ENCODE peak calls at places on chromosome 22, in ten cellular contexts. S is prostate gland; T is CD8-positive, alpha-beta T cell; Z is activated B cell treated with CpG ODN at 0.5 μM for 24 hours; R is AG10803; A is B cell; H is neural progenitor cell; O is cardiac fibroblast; I is BJ; W is body of pancreas. F is an unnamed sample.

GRCh38 chr22:46842606-46843005 is 80.2 kb downstream of the TBC1D22A start:
- DNase-seq in S (peak; percentile 75), T (no peak), Z (no peak), R (no peak), A (no peak), H (no peak), O (no peak), I (no peak), W (no peak), F (no peak)

GRCh38 chr22:27461470-27461869 is 340.1 kb downstream of the MN1 start:
- DNase-seq in S (no peak), T (no peak), Z (no peak), R (peak; percentile 99), A (no peak), H (peak; percentile 90), O (peak; percentile 75), I (peak; percentile 84), W (peak; percentile 21), F (no peak)

GRCh38 chr22:38953577-38954413 is 3.6 kb upstream of the APOBEC3A start:
- DNase-seq in S (no peak), T (no peak), Z (no peak), R (peak; percentile 6), A (no peak), H (no peak), O (no peak), I (no peak), W (no peak), F (no peak)

GRCh38 chr22:39152511-39153219 is at the start of gene CBX7:
- DNase-seq in S (peak; percentile 93), T (peak; percentile 87), Z (peak; percentile 94), R (peak; percentile 84), A (peak; percentile 92), H (peak; percentile 91), O (peak; percentile 88), I (no peak), W (peak; percentile 95), F (peak; percentile 74)

GRCh38 chr22:47298017-47298820 is 535.8 kb downstream of the TBC1D22A start:
- DNase-seq in S (no peak), T (no peak), Z (no peak), R (no peak), A (no peak), H (no peak), O (peak; percentile 7), I (no peak), W (no peak), F (peak; percentile 14)

GRCh38 chr22:31947296-31947695 is 3.0 kb downstream of the YWHAH start:
- DNase-seq in S (no peak), T (peak; percentile 44), Z (no peak), R (no peak), A (no peak), H (no peak), O (peak; percentile 51), I (no peak), W (no peak), F (no peak)

GRCh38 chr22:23769321-23769965 is 1.7 kb upstream of the CHCHD10 start:
- DNase-seq in S (no peak), T (no peak), Z (no peak), R (no peak), A (no peak), H (no peak), O (no peak), I (no peak), W (no peak), F (no peak)

GRCh38 chr22:18024276-18024939 is at the start of gene MICAL3:
- DNase-seq in S (peak; percentile 57), T (peak; percentile 56), Z (peak; percentile 83), R (peak; percentile 68), A (peak; percentile 71), H (peak; percentile 82), O (peak; percentile 65), I (no peak), W (peak; percentile 66), F (peak; percentile 78)

DNA sequence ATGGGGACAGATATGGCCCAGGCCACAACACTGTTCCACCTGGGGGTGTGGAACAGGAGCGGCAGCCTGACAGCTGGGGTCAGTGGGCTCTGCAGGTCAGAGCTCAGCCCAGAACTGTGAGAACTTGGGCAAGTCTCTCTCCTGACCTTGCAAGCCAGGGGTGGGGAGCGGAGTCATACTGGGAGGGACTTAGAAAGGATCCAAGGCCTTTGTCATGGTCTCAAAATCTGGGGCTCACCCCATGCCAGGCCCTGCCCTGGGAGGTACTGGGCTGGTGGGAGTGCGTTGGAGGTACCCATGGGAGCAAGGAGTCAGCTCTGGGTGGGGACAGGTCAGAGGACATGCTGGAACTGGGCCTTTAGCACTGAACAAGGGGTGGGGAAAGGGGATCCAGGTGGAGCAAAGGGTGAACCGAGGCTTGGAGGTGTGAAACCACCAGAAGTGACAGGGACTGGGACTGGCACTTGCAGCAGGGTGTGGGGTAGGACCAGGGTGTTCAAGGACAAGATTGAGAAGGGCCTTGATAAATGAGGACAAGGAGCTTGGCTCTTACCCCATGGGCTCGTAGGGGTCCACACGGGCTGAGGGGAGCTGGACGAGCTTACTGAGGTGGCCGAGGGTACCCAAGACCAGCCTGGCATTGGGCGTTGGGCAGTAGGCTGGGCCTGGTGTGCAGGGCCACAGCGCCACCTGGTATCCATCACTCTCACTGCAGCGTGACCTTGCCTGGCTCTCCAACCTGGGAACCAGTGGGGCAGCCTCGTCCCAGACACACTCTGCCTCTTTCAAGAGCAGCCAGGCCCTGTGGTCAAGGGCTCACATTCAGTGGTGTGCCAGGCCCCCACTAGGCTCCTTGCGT is 7.4 kb upstream of the PMM1 start:
- DNase-seq in S (peak; percentile 38), T (peak; percentile 37), Z (no peak), R (peak; percentile 47), A (no peak), H (peak; percentile 69), O (peak; percentile 68), I (no peak), W (peak; percentile 80), F (no peak)
- TF ChIP-seq CTCF in S (peak; percentile 71), T (peak; percentile 45), Z (no peak), R (peak; percentile 72), A (peak; percentile 51), H (peak; percentile 83), O (peak; percentile 83), I (peak; percentile 82), W (peak; percentile 81), F (peak; percentile 37)

GRCh38 chr22:37560682-37561208 is 465 bp downstream of the CDC42EP1 start:
- DNase-seq in S (no peak), T (no peak), Z (peak; percentile 30), R (peak; percentile 66), A (no peak), H (peak; percentile 59), O (peak; percentile 78), I (no peak), W (peak; percentile 75), F (no peak)

GRCh38 chr22:37561209-37562048 is 1.1 kb downstream of the CDC42EP1 start:
- DNase-seq in S (peak; percentile 80), T (peak; percentile 77), Z (peak; percentile 70), R (peak; percentile 83), A (peak; percentile 66), H (peak; percentile 87), O (peak; percentile 93), I (no peak), W (peak; percentile 96), F (peak; percentile 95)

GRCh38 chr22:37563153-37564081 is 3.1 kb downstream of the CDC42EP1 start:
- DNase-seq in S (peak; percentile 63), T (no peak), Z (no peak), R (peak; percentile 94), A (no peak), H (no peak), O (peak; percentile 97), I (peak; percentile 74), W (peak; percentile 92), F (no peak)

GRCh38 chr22:37564111-37564711 is 3.9 kb downstream of the CDC42EP1 start:
- DNase-seq in S (no peak), T (no peak), Z (no peak), R (no peak), A (no peak), H (no peak), O (peak; percentile 93), I (no peak), W (no peak), F (no peak)

DNA sequence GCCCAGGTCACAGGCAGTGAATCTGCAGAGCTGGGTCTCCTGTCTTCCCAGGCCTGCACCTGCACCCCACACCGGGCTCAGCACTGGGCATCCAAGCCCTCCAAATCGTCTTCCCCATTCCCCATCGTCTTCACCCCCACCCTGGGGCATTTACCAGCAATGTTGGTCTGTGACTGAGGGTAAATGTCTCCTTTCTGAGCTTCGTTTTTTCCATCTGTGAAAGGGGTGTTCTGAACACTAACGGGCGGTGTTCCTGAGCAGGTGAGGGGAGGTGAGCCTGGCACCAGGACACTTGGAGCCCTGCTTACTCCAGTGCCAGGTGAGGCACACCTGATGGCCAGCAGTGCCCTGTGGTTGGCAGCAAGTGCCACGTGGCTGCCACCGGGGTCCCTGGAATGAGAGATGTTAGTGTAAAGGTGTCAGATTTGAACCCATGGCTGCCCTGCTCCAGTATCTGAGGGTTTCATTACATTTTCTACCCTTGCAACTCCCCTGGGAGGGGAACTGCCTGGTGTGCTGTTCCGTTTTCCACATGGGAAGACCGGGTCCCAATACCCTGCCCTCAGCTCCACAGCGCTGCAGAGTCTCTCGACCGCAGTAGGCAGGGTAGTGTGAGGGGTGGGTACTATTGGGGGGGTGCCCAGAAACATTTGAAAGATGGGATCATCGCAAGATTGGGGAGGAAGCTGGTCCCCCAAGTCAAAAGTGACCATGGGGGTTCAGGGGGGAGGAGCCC is 1.9 kb downstream of the CDC42EP1 start:
- DNase-seq in S (no peak), T (no peak), Z (no peak), R (no peak), A (no peak), H (no peak), O (no peak), I (no peak), W (peak; percentile 67), F (no peak)
- TF ChIP-seq CTCF in S (no peak), T (peak; percentile 29), Z (no peak), R (no peak), A (peak; percentile 42), H (no peak), O (no peak), I (no peak), W (no peak), F (peak; percentile 26)

GRCh38 chr22:35311551-35311999 is 11.9 kb downstream of the TOM1 start:
- DNase-seq in S (no peak), T (no peak), Z (no peak), R (no peak), A (no peak), H (no peak), O (no peak), I (no peak), W (no peak), F (no peak)

GRCh38 chr22:35308480-35308945 is 8.8 kb downstream of the TOM1 start:
- DNase-seq in S (no peak), T (no peak), Z (no peak), R (no peak), A (no peak), H (no peak), O (no peak), I (no peak), W (no peak), F (no peak)

GRCh38 chr22:35313311-35314121 is 13.8 kb downstream of the TOM1 start:
- DNase-seq in S (no peak), T (no peak), Z (peak; percentile 6), R (peak; percentile 89), A (no peak), H (no peak), O (peak; percentile 80), I (peak; percentile 69), W (peak; percentile 59), F (no peak)

GRCh38 chr22:35312198-35313059 is 12.7 kb downstream of the TOM1 start:
- DNase-seq in S (no peak), T (no peak), Z (no peak), R (peak; percentile 83), A (no peak), H (no peak), O (peak; percentile 18), I (no peak), W (peak; percentile 57), F (no peak)

DNA sequence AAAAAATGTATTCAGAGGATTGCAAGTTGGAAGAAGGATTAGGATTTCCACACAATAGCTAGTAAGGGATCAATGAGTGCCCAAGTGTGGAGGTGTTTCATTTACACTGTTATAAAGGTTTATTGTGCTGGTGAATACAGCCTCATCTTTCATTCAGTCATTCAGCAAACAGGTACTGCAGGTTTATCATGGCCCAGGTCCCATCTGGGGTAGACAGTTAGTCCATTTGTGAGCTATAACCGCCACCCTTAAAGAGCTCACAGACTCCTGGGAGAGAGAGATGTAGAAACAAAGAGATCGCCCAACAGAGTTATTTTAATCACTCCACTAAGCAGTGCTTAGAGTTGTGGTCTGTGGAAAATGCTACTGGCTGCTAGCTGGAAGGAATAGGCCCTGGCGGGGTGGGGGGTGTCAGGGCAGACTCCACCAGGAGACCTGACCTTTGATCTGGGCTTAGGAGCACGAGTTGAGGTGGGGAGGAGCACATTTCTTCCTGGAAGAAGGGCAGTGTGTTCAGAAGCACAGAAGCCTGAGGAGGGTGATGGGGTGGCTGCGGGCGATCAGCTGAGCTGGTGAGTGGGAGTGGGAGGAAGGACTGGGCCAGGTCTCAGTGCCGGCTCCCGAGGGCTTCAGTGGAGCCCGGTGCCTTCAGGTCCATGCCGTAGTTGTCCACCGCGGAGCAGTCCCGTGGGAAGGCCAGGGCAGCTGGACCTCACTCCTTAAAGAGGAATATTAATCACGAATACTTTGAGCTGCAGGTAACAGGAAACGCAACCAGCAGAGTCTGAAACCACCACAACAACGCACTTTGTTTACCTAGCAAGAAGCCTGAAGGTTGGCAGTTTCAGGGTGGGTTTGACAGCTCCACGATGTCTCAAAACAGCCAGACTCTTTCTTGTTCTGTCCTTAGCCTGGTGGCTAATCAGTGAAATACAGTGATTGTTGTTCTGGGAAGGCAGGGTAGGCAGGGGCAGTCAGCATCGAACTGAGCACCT is 11.2 kb downstream of the TOM1 start:
- DNase-seq in S (no peak), T (no peak), Z (no peak), R (no peak), A (no peak), H (peak; percentile 25), O (no peak), I (no peak), W (peak; percentile 39), F (no peak)
- TF ChIP-seq CTCF in S (no peak), T (no peak), Z (no peak), R (no peak), A (no peak), H (no peak), O (no peak), I (no peak), W (no peak), F (no peak)

GRCh38 chr22:49991907-49992533 is 20.5 kb downstream of the IL17REL start:
- DNase-seq in S (no peak), T (no peak), Z (no peak), R (no peak), A (no peak), H (no peak), O (no peak), I (no peak), W (no peak), F (no peak)

GRCh38 chr22:49993649-49994360 is 18.8 kb downstream of the IL17REL start:
- DNase-seq in S (no peak), T (no peak), Z (no peak), R (no peak), A (no peak), H (no peak), O (no peak), I (no peak), W (no peak), F (no peak)

GRCh38 chr22:49994361-49995058 is 18.1 kb downstream of the IL17REL start:
- DNase-seq in S (no peak), T (no peak), Z (no peak), R (no peak), A (no peak), H (no peak), O (no peak), I (no peak), W (no peak), F (no peak)

GRCh38 chr22:49991167-49991566 is 21.4 kb downstream of the IL17REL start:
- DNase-seq in S (no peak), T (no peak), Z (no peak), R (no peak), A (no peak), H (no peak), O (no peak), I (no peak), W (no peak), F (no peak)

GRCh38 chr22:49992921-49993648 is 19.5 kb downstream of the IL17REL start:
- DNase-seq in S (peak; percentile 62), T (peak; percentile 74), Z (peak; percentile 61), R (peak; percentile 47), A (peak; percentile 72), H (peak; percentile 77), O (peak; percentile 66), I (no peak), W (peak; percentile 73), F (no peak)
- TF ChIP-seq CTCF in S (peak; percentile 90), T (peak; percentile 77), Z (no peak), R (peak; percentile 70), A (peak; percentile 87), H (peak; percentile 67), O (peak; percentile 79), I (peak; percentile 85), W (peak; percentile 59), F (peak; percentile 38)

F was measured in mesothelial cell of epicardium.